ENCODE peak calls at places on chromosomes 11 and 22, in six cellular contexts. D is astrocyte of the spinal cord; U is activated T-helper 1 cell treated with anti-CD3 and anti-CD28 coated beads, Interleukin-12 subunit alpha, Interleukin-12 subunit beta, Interleukin-2, Interleukin-4 antibody, amounts not matched to agents 30 ng/mL and 10 ng/mL and 1 ng/mL, durations not matched to agents 14 hours and 24 hours and 36 hours; X is NAMALWA; G is OCI-LY7; R is NCI-H1436. W is an unnamed sample.

GRCh38 chr11:72838691-72839305 is 24.6 kb downstream of the ATG16L2 start:
- DNase-seq in D (peak; percentile 28), U (no peak), X (no peak), G (no peak), R (no peak), W (no peak)

GRCh38 chr11:30960387-30960992 is 374.3 kb upstream of the MPPED2 start:
- DNase-seq in D (peak; percentile 54), U (no peak), X (peak; percentile 34), G (peak; percentile 2), R (peak; percentile 25), W (no peak)

GRCh38 chr11:120715239-120715638 is 203.7 kb downstream of the GRIK4 start:
- DNase-seq in D (no peak), U (no peak), X (peak; percentile 56), G (peak; percentile 83), R (no peak), W (no peak)

GRCh38 chr11:72001834-72002591 is 3.3 kb downstream of the IL18BP start:
- DNase-seq in D (peak; percentile 27), U (no peak), X (no peak), G (no peak), R (no peak), W (no peak)

GRCh38 chr11:33257897-33258630 is 883 bp downstream of the HIPK3 start:
- DNase-seq in D (peak; percentile 89), U (peak; percentile 72), X (peak; percentile 89), G (peak; percentile 84), R (peak; percentile 62), W (peak; percentile 90)

GRCh38 chr11:6357222-6357621 is 33.1 kb upstream of the SMPD1 start:
- DNase-seq in D (peak; percentile 82), U (no peak), X (no peak), G (no peak), R (no peak), W (no peak)

GRCh38 chr11:75487366-75487765 is 38.4 kb downstream of the GDPD5 start:
- DNase-seq in D (no peak), U (no peak), X (no peak), G (no peak), R (peak; percentile 54), W (no peak)

GRCh38 chr11:70399681-70400112 is 1.4 kb downstream of the CTTN start:
- DNase-seq in D (peak; percentile 97), U (no peak), X (no peak), G (no peak), R (no peak), W (peak; percentile 27)

GRCh38 chr11:44989831-44990566 is 39.3 kb upstream of the TP53I11 start:
- DNase-seq in D (no peak), U (no peak), X (no peak), G (no peak), R (peak; percentile 77), W (no peak)

GRCh38 chr11:86515297-86516094 is 140.8 kb downstream of the CCDC81 start:
- DNase-seq in D (peak; percentile 90), U (no peak), X (no peak), G (no peak), R (no peak), W (no peak)

GRCh38 chr11:26950260-26950719 is 43.6 kb upstream of the FIBIN start:
- DNase-seq in D (peak; percentile 71), U (no peak), X (no peak), G (no peak), R (no peak), W (no peak)

GRCh38 chr11:108221401-108221800 is 1.0 kb downstream of the NPAT start:
- DNase-seq in D (peak; percentile 35), U (no peak), X (no peak), G (peak; percentile 16), R (no peak), W (no peak)

GRCh38 chr22:35337932-35338331 is 38.2 kb downstream of the TOM1 start:
- DNase-seq in D (no peak), U (no peak), X (peak; percentile 41), G (no peak), R (no peak), W (no peak)

GRCh38 chr22:41555325-41555724 is 5.5 kb upstream of the CSDC2 start:
- DNase-seq in D (no peak), U (no peak), X (no peak), G (no peak), R (no peak), W (no peak)

GRCh38 chr11:20112291-20113146 is 47.8 kb downstream of the DBX1 start:
- DNase-seq in D (peak; percentile 98), U (no peak), X (no peak), G (no peak), R (no peak), W (peak; percentile 29)

GRCh38 chr22:38069372-38070249 is 12.4 kb downstream of the PICK1 start:
- DNase-seq in D (peak; percentile 49), U (no peak), X (peak; percentile 76), G (peak; percentile 15), R (no peak), W (no peak)

GRCh38 chr11:128346808-128347207 is 240.6 kb downstream of the ETS1 start:
- DNase-seq in D (peak; percentile 46), U (no peak), X (no peak), G (no peak), R (no peak), W (no peak)

GRCh38 chr22:36775589-36775965 is 342 bp downstream of the IFT27 start:
- DNase-seq in D (peak; percentile 12), U (peak; percentile 20), X (peak; percentile 53), G (peak; percentile 46), R (peak; percentile 32), W (no peak)